ENCODE peak calls at places on chromosomes 12 and 14, in four cellular contexts. V is endothelial cell, U is GM20000, A is left lung. G is an unnamed sample.

GRCh38 chr12:121535150-121536057 is 45.4 kb downstream of the KDM2B start:
- DNase-seq in V (no peak), U (no peak), A (no peak), G (no peak)

GRCh38 chr12:119989619-119990381 is 764 bp downstream of the BICDL1 start:
- DNase-seq in V (peak), U (peak), A (peak), G (peak)

GRCh38 chr12:130398089-130398848 is 60.6 kb downstream of the PIWIL1 start:
- DNase-seq in V (no peak), U (no peak), A (no peak), G (no peak)

GRCh38 chr12:50066402-50066801 is 9.0 kb downstream of the ASIC1 start:
- DNase-seq in V (no peak), U (no peak), A (no peak), G (no peak)

GRCh38 chr14:81161749-81162148 is 59.0 kb downstream of the GTF2A1 start:
- DNase-seq in V (no peak), U (no peak), A (no peak), G (no peak)

GRCh38 chr12:64273527-64274403 is 51.7 kb upstream of the KICS2 start:
- DNase-seq in V (peak), U (peak), A (no peak), G (no peak)

GRCh38 chr12:80659512-80660094 is 47.8 kb upstream of the MYF6 start:
- DNase-seq in V (no peak), U (no peak), A (no peak), G (no peak)

GRCh38 chr12:69579029-69579428 is 6.2 kb upstream of the CCT2 start:
- DNase-seq in V (no peak), U (no peak), A (no peak), G (no peak)

GRCh38 chr12:127729381-127729780 is 537.6 kb upstream of the TMEM132C start:
- DNase-seq in V (no peak), U (no peak), A (no peak), G (no peak)

GRCh38 chr12:116150452-116150851 is 127.0 kb downstream of the MED13L start:
- DNase-seq in V (no peak), U (no peak), A (no peak), G (no peak)

GRCh38 chr14:39015964-39016577 is 87.0 kb downstream of the SEC23A start:
- DNase-seq in V (no peak), U (no peak), A (no peak), G (no peak)

GRCh38 chr14:35362911-35363374 is 41.6 kb downstream of the NFKBIA start:
- DNase-seq in V (no peak), U (no peak), A (no peak), G (no peak)

GRCh38 chr14:51967521-51967920 is 21.8 kb upstream of the RTRAF start:
- DNase-seq in V (no peak), U (no peak), A (no peak), G (no peak)

GRCh38 chr14:97301931-97302559 is 504.9 kb downstream of the VRK1 start:
- DNase-seq in V (no peak), U (no peak), A (no peak), G (no peak)

GRCh38 chr14:26204954-26205479 is 392.8 kb downstream of the NOVA1 start:
- DNase-seq in V (peak), U (no peak), A (no peak), G (no peak)

GRCh38 chr12:109752117-109753053 is 38.8 kb downstream of the FAM222A start:
- DNase-seq in V (no peak), U (no peak), A (peak), G (peak)

GRCh38 chr14:33839193-33840076 is 111.4 kb downstream of the EGLN3 start:
- DNase-seq in V (peak), U (peak), A (no peak), G (no peak)

GRCh38 chr12:127809236-127809635 is 457.7 kb upstream of the TMEM132C start:
- DNase-seq in V (no peak), U (no peak), A (no peak), G (no peak)

GRCh38 chr14:53273671-53274072 is 120.5 kb upstream of the DDHD1 start:
- DNase-seq in V (no peak), U (no peak), A (no peak), G (no peak)

GRCh38 chr12:121770802-121771625 is 22.5 kb downstream of the RHOF start:
- DNase-seq in V (no peak), U (no peak), A (no peak), G (no peak)

GRCh38 chr14:87615822-87616679 is 376.9 kb downstream of the GALC start:
- DNase-seq in V (peak), U (peak), A (no peak), G (no peak)

GRCh38 chr14:105067140-105067968 is 2.1 kb upstream of the GPR132 start:
- DNase-seq in V (no peak), U (no peak), A (no peak), G (no peak)

GRCh38 chr12:84986586-84986985 is 49.5 kb downstream of the TSPAN19 start:
- DNase-seq in V (no peak), U (no peak), A (no peak), G (no peak)

GRCh38 chr12:27619308-27619707 is 76.9 kb upstream of the REP15 start:
- DNase-seq in V (no peak), U (no peak), A (no peak), G (no peak)

GRCh38 chr14:51079085-51079484 is 15.8 kb downstream of the TRIM9 start:
- DNase-seq in V (no peak), U (no peak), A (no peak), G (no peak)

GRCh38 chr14:94773017-94773681 is 3.2 kb upstream of the GSC start:
- DNase-seq in V (peak), U (no peak), A (no peak), G (no peak)

GRCh38 chr12:32457251-32458025 is 58.1 kb downstream of the FGD4 start:
- DNase-seq in V (no peak), U (no peak), A (no peak), G (no peak)

GRCh38 chr14:78310263-78310662 is 140.1 kb downstream of the NRXN3 start:
- DNase-seq in V (no peak), U (no peak), A (no peak), G (no peak)

GRCh38 chr12:2263921-2264320 is 211.1 kb downstream of the CACNA1C start:
- DNase-seq in V (no peak), U (no peak), A (no peak), G (peak)

GRCh38 chr12:96193725-96194571 is at the start of gene ELK3:
- DNase-seq in V (peak), U (peak), A (peak), G (peak)

GRCh38 chr14:53516261-53516774 is 363.2 kb upstream of the DDHD1 start:
- DNase-seq in V (no peak), U (no peak), A (no peak), G (no peak)

GRCh38 chr12:50249464-50250229 is 33.7 kb downstream of the LIMA1 start:
- DNase-seq in V (no peak), U (peak), A (no peak), G (no peak)

G was measured in cardiac septum.